ENCODE peak calls at places on chromosomes 3 and 15, in nine cellular contexts. F is adrenal gland, M is tibial nerve, W is esophagus squamous epithelium, R is IMR-90, O is ovary, T is heart left ventricle, X is sigmoid colon, Z is Peyer's patch. H is an unnamed sample.

GRCh38 chr15:100627789-100628395 is 25.5 kb downstream of the ASB7 start:
- DNase-seq in Z (peak; percentile 50), X (peak; percentile 80), O (peak; percentile 60), M (peak; percentile 75), T (peak; percentile 38), W (no peak), F (peak; percentile 61), R (peak; percentile 82), H (peak; percentile 50)

GRCh38 chr3:24520101-24520495 is 25.4 kb upstream of the THRB start:
- DNase-seq in O (no peak), F (no peak), W (no peak), R (no peak), Z (no peak), X (no peak), T (no peak), M (no peak), H (no peak)

GRCh38 chr3:183295211-183295610 is 42.2 kb downstream of the B3GNT5 start:
- DNase-seq in F (peak; percentile 63), Z (no peak), M (peak; percentile 63), R (peak; percentile 91), X (peak; percentile 70), W (no peak), O (no peak), T (no peak), H (peak; percentile 88)

GRCh38 chr3:58999134-58999778 is 50.6 kb downstream of the CFAP20DC start:
- DNase-seq in T (no peak), M (no peak), X (no peak), W (no peak), O (no peak), R (peak; percentile 33), F (peak; percentile 24), Z (no peak), H (no peak)

GRCh38 chr3:171944109-171945016 is 95.0 kb upstream of the FNDC3B start:
- DNase-seq in X (no peak), O (no peak), F (no peak), W (no peak), R (no peak), T (no peak), Z (no peak), M (no peak), H (no peak)

GRCh38 chr3:152671998-152672649 is 162.8 kb upstream of the P2RY1 start:
- DNase-seq in T (no peak), X (no peak), M (no peak), O (no peak), W (no peak), F (no peak), R (no peak), Z (no peak), H (no peak)

GRCh38 chr3:123143669-123144411 is 57.9 kb upstream of the SEC22A start:
- DNase-seq in F (no peak), O (peak; percentile 43), T (no peak), Z (no peak), W (no peak), X (no peak), R (peak; percentile 5), M (no peak), H (no peak)

GRCh38 chr3:58568572-58569286 is 8.5 kb downstream of the FAM107A start:
- DNase-seq in W (peak; percentile 9), T (peak; percentile 70), M (peak; percentile 94), Z (peak; percentile 52), X (peak; percentile 85), O (peak; percentile 76), F (peak; percentile 79), R (peak; percentile 63), H (peak; percentile 35)

GRCh38 chr3:88440701-88441100 is 290.9 kb downstream of the C3orf38 start:
- DNase-seq in R (no peak), W (no peak), X (no peak), F (no peak), O (no peak), M (no peak), T (no peak), Z (no peak), H (no peak)

GRCh38 chr15:77482570-77482969 is 61.9 kb downstream of the HMG20A start:
- DNase-seq in F (no peak), Z (no peak), X (no peak), R (peak; percentile 86), W (no peak), M (no peak), O (no peak), T (no peak), H (no peak)

GRCh38 chr3:99330281-99330680 is 308.1 kb upstream of the COL8A1 start:
- DNase-seq in W (no peak), Z (no peak), R (peak; percentile 34), O (no peak), F (no peak), T (no peak), X (no peak), M (no peak), H (no peak)

GRCh38 chr3:11969986-11970385 is 34.2 kb upstream of the SYN2 start:
- DNase-seq in X (no peak), Z (no peak), W (no peak), M (no peak), O (no peak), T (no peak), R (no peak), F (no peak), H (no peak)

GRCh38 chr15:34759992-34760391 is 5.2 kb upstream of the GJD2 start:
- DNase-seq in W (no peak), T (no peak), X (no peak), O (no peak), Z (no peak), R (no peak), F (no peak), M (no peak), H (no peak)
- H3K27me3 ChIP-seq in W (peaks cover 55% of the 10 kb centered on the region), T (peaks cover 17% of the 10 kb centered on the region), X (peaks cover 6% of the 10 kb centered on the region), O (no peaks in the 10 kb centered on the region), Z (no peaks in the 10 kb centered on the region), R (peaks cover 37% of the 10 kb centered on the region), F (peaks cover 10% of the 10 kb centered on the region), M (no peaks in the 10 kb centered on the region), H (peaks cover 19% of the 10 kb centered on the region)

GRCh38 chr3:52897130-52898109 is at the start of gene STIMATE:
- DNase-seq in W (no peak), Z (peak; percentile 81), M (peak; percentile 67), R (peak; percentile 73), O (peak; percentile 84), F (peak; percentile 87), T (peak; percentile 90), X (peak; percentile 92), H (peak; percentile 77)
- TF ChIP-seq POLR2A in W (peak; percentile 37), Z (peak; percentile 62), M (peak; percentile 37), R (no peak), O (no peak), F (peak; percentile 77), T (no peak), X (no peak), H (peak; percentile 67)

GRCh38 chr15:80247320-80247719 is 4.7 kb downstream of the CTXND1 start:
- DNase-seq in R (no peak), X (peak; percentile 11), M (no peak), Z (no peak), T (no peak), O (no peak), F (no peak), W (no peak), H (no peak)
- H3K27me3 ChIP-seq in R (peaks cover 84% of the 10 kb centered on the region), X (peaks cover 10% of the 10 kb centered on the region), M (no peaks in the 10 kb centered on the region), Z (no peaks in the 10 kb centered on the region), T (peaks cover 3% of the 10 kb centered on the region), O (no peaks in the 10 kb centered on the region), F (peaks cover 27% of the 10 kb centered on the region), W (peaks cover 94% of the 10 kb centered on the region), H (peaks cover 28% of the 10 kb centered on the region)

DNA sequence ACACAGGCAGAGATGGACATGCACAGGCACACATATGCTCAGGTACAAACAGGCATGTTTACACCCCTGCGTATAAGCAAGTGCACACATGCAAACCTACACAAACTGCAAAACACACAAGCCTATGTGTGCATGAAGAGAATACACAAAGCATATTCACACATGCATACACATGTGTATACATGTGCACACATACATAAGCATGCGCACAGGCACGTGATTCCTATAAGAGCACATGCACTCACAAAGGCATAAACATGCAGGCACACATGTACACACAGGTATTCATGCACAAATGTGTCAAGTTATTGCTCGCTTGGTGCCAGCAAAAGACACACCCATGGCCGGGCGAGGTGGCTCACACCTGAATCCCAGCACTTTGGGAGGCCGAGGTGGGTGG is 1.4 kb upstream of the GNAT1 start:
- DNase-seq in M (no peak), F (no peak), W (no peak), T (no peak), Z (no peak), X (no peak), R (no peak), O (no peak), H (no peak)
- TF ChIP-seq POLR2A in M (no peak), F (no peak), W (no peak), T (no peak), Z (no peak), X (no peak), R (no peak), O (no peak), H (no peak)

GRCh38 chr15:57611119-57611518 is 19.4 kb downstream of the MYZAP start:
- DNase-seq in W (no peak), O (no peak), M (no peak), F (no peak), Z (no peak), X (no peak), T (no peak), R (no peak), H (no peak)
- H3K27me3 ChIP-seq in W (no peaks in the 10 kb centered on the region), O (no peaks in the 10 kb centered on the region), M (no peaks in the 10 kb centered on the region), F (no peaks in the 10 kb centered on the region), Z (no peaks in the 10 kb centered on the region), X (no peaks in the 10 kb centered on the region), T (no peaks in the 10 kb centered on the region), R (peaks cover 6% of the 10 kb centered on the region), H (no peaks in the 10 kb centered on the region)

DNA sequence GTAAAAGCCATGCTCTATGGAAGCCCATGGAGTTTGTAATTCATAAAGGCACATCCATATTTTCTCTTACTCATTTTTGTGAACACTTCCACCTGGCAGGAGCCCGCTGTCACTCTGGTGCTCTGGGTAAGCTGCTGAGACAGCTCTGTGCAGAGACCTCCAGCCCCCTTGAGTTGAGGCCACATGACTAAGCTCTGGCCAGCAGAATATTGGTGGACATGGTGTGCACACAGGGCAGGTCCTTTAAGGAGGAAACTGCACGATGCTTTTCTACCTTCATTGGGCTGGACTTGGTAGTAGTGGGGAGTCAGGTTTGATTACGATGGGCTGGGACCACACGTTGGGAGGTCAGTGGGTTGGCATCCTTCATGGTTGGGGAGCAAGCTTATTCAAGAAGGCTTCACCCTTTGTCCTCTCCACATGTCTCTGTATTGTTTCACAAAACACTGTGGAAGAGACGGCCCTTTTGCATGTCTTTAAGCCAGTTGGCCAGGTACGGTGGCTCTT is 29.0 kb downstream of the CCNB2 start:
- DNase-seq in F (no peak), Z (no peak), R (no peak), O (no peak), X (no peak), M (no peak), T (no peak), W (no peak), H (no peak)
- TF ChIP-seq POLR2A in F (no peak), Z (no peak), R (no peak), O (no peak), X (no peak), M (no peak), T (no peak), W (no peak), H (no peak)

DNA sequence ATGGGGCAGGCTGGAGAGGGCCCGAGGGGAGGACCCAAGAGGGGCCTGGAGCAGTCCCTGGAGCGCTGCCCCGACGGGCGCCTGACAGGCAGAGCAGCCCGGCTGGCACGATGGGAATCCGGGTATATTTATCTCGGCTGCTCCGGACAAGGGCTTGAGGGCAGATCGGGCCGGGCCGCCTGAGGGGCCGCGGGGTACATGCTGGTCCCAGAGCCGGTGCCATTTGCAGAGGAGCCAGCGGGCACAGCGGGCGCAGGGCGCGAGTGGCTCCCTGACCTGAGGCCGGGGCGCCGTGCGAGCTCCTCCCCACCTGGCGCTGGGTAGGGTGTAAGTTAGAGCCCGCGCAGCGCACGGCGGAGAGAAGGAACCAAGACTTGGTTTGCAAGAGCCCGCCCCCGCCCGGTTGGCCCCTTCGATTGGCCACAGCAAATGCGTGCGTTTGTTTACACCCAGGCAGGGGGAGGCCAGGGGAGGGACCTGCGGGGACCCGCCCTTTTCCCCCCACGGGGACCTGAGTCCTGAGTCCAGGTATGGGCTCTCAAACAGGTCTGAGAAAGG is 727 bp downstream of the SLC38A3 start:
- DNase-seq in R (no peak), Z (peak; percentile 27), O (no peak), T (no peak), W (no peak), M (no peak), F (no peak), X (no peak), H (peak; percentile 80)
- H3K27me3 ChIP-seq in R (peaks cover 69% of the 10 kb centered on the region), Z (no peaks in the 10 kb centered on the region), O (no peaks in the 10 kb centered on the region), T (peaks cover 15% of the 10 kb centered on the region), W (peaks cover 69% of the 10 kb centered on the region), M (no peaks in the 10 kb centered on the region), F (peaks cover 25% of the 10 kb centered on the region), X (peaks cover 28% of the 10 kb centered on the region), H (no peaks in the 10 kb centered on the region)

H was measured in gastrocnemius medialis.